ENCODE peak calls at places on chromosomes 11 and 22, in four cellular contexts. L is GM12878, V is H1, C is K562. G is an unnamed sample.

GRCh38 chr11:129643031-129643721 is 172.5 kb upstream of the TMEM45B start:
- DNase-seq in V (no peak), L (no peak), C (no peak), G (no peak)

GRCh38 chr22:41308544-41308947 is 7.2 kb downstream of the ZC3H7B start:
- DNase-seq in C (no peak), L (no peak), V (no peak), G (peak)

GRCh38 chr11:66316849-66317251 is at the start of gene CD248:
- DNase-seq in C (no peak), V (no peak), L (no peak), G (no peak)

GRCh38 chr11:1091332-1092083 is 16.8 kb downstream of the MUC2 start:
- DNase-seq in C (no peak), V (no peak), L (no peak), G (no peak)

GRCh38 chr11:12232160-12232559 is 121.8 kb downstream of the MICAL2 start:
- DNase-seq in L (no peak), V (no peak), C (no peak), G (no peak)

GRCh38 chr22:48396785-48397530 is 1430.7 kb downstream of the BRD1 start:
- DNase-seq in V (no peak), C (no peak), L (no peak), G (peak)

GRCh38 chr11:78987748-78988147 is 413.1 kb upstream of the NARS2 start:
- DNase-seq in C (no peak), V (no peak), L (no peak), G (no peak)

GRCh38 chr11:47714554-47715081 is 551 bp downstream of the AGBL2 start:
- DNase-seq in C (no peak), V (no peak), L (no peak), G (no peak)

GRCh38 chr11:118059231-118059940 is 17.5 kb upstream of the TMPRSS4 start:
- DNase-seq in V (no peak), L (no peak), C (no peak), G (no peak)

GRCh38 chr11:70661763-70662501 is 263.6 kb downstream of the CTTN start:
- DNase-seq in V (no peak), L (no peak), C (no peak), G (no peak)

DNA sequence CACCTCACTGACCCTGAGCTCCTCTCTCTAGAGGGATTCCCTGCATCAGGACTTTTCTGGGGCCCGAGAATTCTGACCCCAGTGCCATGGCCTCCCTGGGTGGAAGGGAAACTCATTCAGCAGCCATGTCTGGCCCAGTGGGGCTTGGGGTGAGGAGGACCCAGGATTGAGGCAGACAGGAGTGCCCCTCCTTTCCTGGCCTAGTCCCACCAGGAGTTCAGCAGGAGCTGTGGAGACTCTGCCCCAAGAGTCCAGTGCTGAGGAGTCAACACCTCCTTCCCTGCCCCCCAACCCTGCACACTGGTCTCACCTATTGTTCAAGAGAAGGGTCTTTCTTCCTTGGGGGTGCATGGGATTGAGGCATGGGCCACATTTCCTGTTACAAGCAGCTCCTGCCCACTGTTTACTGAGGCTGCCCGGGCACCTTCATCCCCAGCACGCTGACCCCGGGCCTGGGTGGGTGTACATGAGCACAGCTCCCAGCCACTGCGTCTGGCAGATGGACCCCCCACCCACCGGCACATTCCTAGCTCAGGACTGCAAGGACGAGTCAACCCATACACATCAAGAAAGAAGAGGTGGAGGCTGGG is 33.9 kb downstream of the ALX4 start:
- DNase-seq in C (no peak), L (no peak), V (no peak), G (no peak)
- TF ChIP-seq SP1 in C (no peak), L (no peak), V (no peak), G (no peak)

DNA sequence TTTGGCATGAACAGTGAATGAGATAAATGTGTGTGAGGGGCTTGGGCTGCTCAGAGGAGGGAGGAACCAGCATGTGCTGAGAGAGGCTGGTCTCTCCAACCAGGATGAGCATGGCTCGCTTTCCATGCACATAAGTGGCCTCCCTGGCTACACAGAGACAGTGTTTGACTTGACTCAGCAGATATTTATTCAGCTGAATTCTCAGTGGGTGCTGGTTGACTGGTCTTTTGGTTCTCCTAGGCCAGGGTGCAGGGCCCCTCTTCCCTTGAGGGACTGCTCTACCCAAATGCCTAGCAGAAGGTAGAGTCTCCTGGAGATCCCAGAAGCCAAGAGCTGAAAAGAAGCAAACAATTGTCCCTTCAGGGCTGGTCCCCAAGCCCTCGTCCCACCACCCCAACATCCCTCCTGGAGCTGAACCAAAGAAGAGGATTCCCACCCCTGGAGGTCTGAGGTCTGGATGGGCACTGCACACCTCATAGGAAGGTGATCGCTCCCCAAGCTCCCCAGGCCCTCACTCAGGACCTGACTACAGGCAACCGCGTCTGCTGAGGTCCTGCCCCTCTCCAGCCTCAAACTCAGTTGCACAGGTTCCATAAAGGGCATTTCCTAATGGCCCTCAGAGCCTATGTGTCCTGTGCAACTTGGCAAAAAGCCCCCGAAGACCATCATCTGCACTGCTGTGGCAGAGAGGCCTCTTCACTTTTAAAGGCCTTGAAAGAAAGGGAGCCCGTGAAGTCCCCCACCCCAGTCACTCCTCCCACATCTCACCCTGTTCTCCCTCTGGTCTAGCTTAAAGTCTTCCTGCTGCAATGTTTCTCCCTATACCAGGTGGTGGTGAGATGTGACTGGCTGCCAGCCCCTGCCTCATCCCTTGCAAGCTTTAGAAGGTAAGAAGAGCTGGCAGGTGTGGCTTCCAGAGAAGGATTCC is 3.5 kb upstream of the TRIM29 start:
- DNase-seq in V (no peak), L (no peak), C (no peak), G (no peak)
- TF ChIP-seq CHD2 in V (no peak), L (no peak), C (no peak), G (no peak)

GRCh38 chr11:64121637-64122410 is 44.1 kb downstream of the MACROD1 start:
- DNase-seq in V (no peak), L (no peak), C (no peak), G (no peak)
- TF ChIP-seq SP1 in V (no peak), L (no peak), C (no peak), G (no peak)

GRCh38 chr11:86193297-86194095 is 51.1 kb upstream of the EED start:
- DNase-seq in V (peak), C (peak), L (peak), G (peak)
- TF ChIP-seq CHD2 in V (no peak), C (no peak), L (no peak), G (no peak)

GRCh38 chr11:116563028-116563712 is 209.6 kb downstream of the BUD13 start:
- DNase-seq in V (no peak), L (no peak), C (no peak), G (peak)
- TF ChIP-seq SP1 in V (no peak), L (no peak), C (no peak), G (no peak)

GRCh38 chr11:64144587-64145295 is 21.2 kb downstream of the MACROD1 start:
- DNase-seq in C (no peak), V (no peak), L (no peak), G (no peak)
- TF ChIP-seq CHD2 in C (no peak), V (no peak), L (no peak), G (no peak)

DNA sequence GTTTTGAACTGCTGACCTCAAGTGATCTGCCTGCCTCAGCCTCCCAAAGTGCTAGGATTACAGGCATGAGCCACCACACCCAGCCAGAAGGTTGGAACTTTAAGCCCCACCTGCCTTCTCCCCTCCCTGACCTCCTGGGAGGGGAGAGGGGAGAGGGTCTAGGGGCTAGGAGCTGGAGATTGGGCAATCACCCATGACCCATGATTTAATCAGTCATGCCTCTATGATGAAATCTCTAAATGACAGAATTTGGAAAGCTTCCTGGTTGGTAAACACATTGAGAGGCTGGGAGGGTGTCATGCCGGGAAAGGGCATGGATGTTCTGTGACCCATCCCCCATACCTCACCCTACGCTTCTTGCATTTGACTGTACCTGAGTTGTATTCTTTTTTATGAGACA is 17.1 kb upstream of the TFIP11 start:
- DNase-seq in V (no peak), C (no peak), L (no peak), G (peak)
- TF ChIP-seq SP1 in V (no peak), C (no peak), L (no peak), G (no peak)

DNA sequence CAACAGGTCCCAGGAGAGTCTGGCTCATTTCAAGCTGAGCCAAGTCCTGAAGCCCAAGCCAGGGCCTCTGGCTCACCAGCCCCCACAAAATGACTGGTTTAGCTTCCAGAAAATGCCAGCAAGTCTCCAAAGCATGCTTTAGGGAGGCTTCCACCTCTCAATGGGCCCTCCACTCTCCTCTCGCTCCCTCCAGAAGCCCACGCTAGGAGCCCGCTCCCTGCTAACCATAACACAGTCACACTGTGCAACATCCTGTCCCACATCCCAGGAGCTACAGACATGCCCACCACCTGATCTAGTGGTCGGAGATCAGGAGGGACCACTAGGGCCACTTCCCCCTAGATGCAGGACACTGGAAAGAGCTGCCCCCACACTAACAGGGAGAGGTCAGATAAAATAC is 6.9 kb downstream of the SULT4A1 start:
- DNase-seq in V (no peak), L (no peak), C (no peak), G (no peak)
- TF ChIP-seq CHD2 in V (no peak), L (no peak), C (no peak), G (no peak)